ENCODE peak calls at places on chromosomes 7 and 10, in six cellular contexts. Q, E, A, H, P and M are unnamed samples. For H3K4me1, the result is how much of the 10 kb centered on the place peaks cover.

GRCh38 chr10:71433116-71433982 is 36.6 kb downstream of the CDH23 start:
- DNase-seq in Q (peak), E (peak), A (no peak), H (no peak), P (no peak), M (no peak)

GRCh38 chr7:97215556-97215955 is 98.1 kb downstream of the SDHAF3 start:
- DNase-seq in Q (no peak), E (no peak), A (no peak), H (no peak), P (no peak), M (no peak)

GRCh38 chr7:155233703-155234492 is 63.8 kb upstream of the INSIG1 start:
- DNase-seq in Q (no peak), E (no peak), A (peak), H (no peak), P (no peak), M (no peak)

GRCh38 chr7:12475362-12476063 is 71.8 kb upstream of the VWDE start:
- DNase-seq in Q (peak), E (no peak), A (no peak), H (no peak), P (no peak), M (peak)

GRCh38 chr7:594920-595620 is 75.4 kb upstream of the PDGFA start:
- DNase-seq in Q (no peak), E (no peak), A (no peak), H (no peak), P (no peak), M (no peak)

GRCh38 chr7:471866-472639 is 47.6 kb downstream of the PDGFA start:
- DNase-seq in Q (peak), E (no peak), A (peak), H (no peak), P (peak), M (peak)

GRCh38 chr10:43926875-43927406 is 278.3 kb upstream of the ZNF32 start:
- DNase-seq in Q (no peak), E (peak), A (no peak), H (no peak), P (no peak), M (no peak)

GRCh38 chr7:137873524-137873923 is 26.8 kb upstream of the DGKI start:
- DNase-seq in Q (peak), E (no peak), A (no peak), H (no peak), P (no peak), M (peak)

GRCh38 chr10:68330852-68331454 is 911 bp upstream of the HNRNPH3 start:
- DNase-seq in Q (peak), E (peak), A (no peak), H (peak), P (peak), M (peak)

GRCh38 chr7:20561908-20562307 is 53.6 kb upstream of the ABCB5 start:
- DNase-seq in Q (peak), E (no peak), A (no peak), H (no peak), P (no peak), M (no peak)

GRCh38 chr10:61283066-61283465 is 170.1 kb downstream of the TMEM26 start:
- DNase-seq in Q (no peak), E (no peak), A (no peak), H (no peak), P (no peak), M (peak)
- H3K4me1 ChIP-seq in Q (under half), E (under half), A (under half), H (under half), P (under half), M (under half)

GRCh38 chr10:130902929-130903328 is 408.6 kb downstream of the TCERG1L start:
- DNase-seq in Q (no peak), E (peak), A (no peak), H (no peak), P (no peak), M (no peak)

GRCh38 chr10:130904676-130905075 is 406.8 kb downstream of the TCERG1L start:
- DNase-seq in Q (no peak), E (peak), A (no peak), H (no peak), P (no peak), M (no peak)

GRCh38 chr10:130900441-130901160 is 410.9 kb downstream of the TCERG1L start:
- DNase-seq in Q (no peak), E (peak), A (no peak), H (no peak), P (no peak), M (no peak)

GRCh38 chr10:130901311-130902165 is 410.0 kb downstream of the TCERG1L start:
- DNase-seq in Q (no peak), E (peak), A (no peak), H (no peak), P (no peak), M (no peak)

DNA sequence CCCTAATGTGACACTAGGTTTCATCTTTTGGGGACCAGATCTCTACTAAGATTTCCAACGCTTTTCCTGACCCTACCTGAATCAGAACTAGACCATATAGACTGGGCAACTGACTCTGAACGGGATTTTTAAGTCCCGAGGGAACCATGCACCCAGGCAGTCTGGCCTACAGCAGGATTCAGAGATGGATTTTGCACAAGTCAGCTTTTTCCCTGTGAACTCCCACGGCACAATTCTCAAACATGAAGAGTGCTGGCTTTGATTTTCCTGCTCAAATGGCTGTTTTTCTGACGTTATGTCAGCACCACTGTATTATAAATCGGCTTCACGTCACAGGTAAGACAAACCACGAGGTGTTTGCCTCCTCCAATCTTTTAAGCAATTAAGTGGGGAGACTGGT is 409.1 kb downstream of the TCERG1L start:
- DNase-seq in Q (no peak), E (peak), A (no peak), H (no peak), P (no peak), M (no peak)
- H3K4me1 ChIP-seq in Q (under half), E (under half), A (under half), H (under half), P (under half), M (under half)

DNA sequence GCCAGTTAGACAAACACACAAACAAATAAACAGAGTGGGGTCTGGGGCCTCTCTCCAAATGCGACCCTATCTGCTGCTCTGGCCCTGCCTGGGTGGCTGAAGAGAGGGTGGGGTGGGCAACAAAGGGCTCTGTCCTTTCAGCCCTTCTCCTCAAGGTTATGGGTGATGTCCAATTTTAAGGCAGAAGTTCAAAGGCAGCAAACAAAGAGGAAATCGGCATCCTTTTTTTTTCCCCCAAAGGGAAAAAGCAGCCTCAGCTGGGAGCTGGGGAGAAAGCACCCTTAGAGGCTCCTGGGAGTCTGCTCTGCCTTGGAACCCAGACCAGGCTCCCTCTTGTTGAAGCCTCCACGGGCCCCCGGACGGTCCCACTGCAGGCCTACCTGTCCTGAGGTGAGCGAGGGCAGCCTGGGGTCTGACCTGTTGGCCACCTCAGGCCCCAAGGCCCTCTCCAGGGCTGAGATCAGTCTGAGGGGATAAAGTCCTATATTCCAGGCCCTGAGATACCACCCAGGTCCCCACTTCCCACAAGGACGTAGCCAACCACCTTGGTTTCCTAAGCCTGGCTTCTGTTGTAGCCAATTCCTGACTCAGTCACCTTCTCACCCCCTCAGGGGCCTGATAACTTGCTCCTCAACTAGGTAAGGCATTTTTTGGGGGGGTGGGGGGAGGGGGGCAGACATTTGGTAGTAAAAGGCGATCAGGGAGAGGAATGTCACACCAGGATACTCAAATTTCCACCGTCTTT is 4.4 kb downstream of the HOXA11 start:
- DNase-seq in Q (no peak), E (peak), A (no peak), H (no peak), P (no peak), M (no peak)
- H3K4me1 ChIP-seq in Q (under half), E (under half), A (under half), H (under half), P (under half), M (half or more)

DNA sequence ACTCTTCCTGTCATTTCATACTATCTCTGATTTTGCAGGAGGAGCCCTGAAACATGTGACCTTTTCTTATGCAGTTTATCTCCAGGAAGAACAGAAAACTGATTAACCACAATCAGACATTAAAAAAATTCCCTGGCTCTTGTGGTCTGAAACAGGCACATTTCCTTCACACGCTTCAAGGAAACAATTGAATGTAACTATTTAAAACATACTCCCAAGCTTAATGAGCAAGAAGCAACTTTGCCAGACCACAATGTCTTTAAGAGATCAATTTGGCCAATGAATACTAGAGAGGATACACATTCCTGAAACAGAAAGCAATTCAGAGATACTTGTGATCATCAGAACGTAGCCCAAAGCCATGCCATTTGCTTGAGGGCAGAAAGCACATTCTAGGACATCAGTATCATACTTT is 65.8 kb downstream of the PIP4K2A start:
- DNase-seq in Q (peak), E (no peak), A (peak), H (no peak), P (no peak), M (peak)
- H3K4me1 ChIP-seq in Q (under half), E (under half), A (under half), H (under half), P (under half), M (under half)

GRCh38 chr10:80473096-80473657 is 19.1 kb downstream of the TSPAN14 start:
- DNase-seq in Q (no peak), E (no peak), A (no peak), H (no peak), P (no peak), M (no peak)

GRCh38 chr10:80474920-80475319 is 20.8 kb downstream of the TSPAN14 start:
- DNase-seq in Q (no peak), E (no peak), A (no peak), H (no peak), P (no peak), M (no peak)

GRCh38 chr10:80472234-80473095 is 18.4 kb downstream of the TSPAN14 start:
- DNase-seq in Q (peak), E (no peak), A (peak), H (peak), P (no peak), M (peak)

GRCh38 chr10:80474597-80474910 is 20.4 kb downstream of the TSPAN14 start:
- DNase-seq in Q (no peak), E (no peak), A (no peak), H (no peak), P (no peak), M (no peak)

DNA sequence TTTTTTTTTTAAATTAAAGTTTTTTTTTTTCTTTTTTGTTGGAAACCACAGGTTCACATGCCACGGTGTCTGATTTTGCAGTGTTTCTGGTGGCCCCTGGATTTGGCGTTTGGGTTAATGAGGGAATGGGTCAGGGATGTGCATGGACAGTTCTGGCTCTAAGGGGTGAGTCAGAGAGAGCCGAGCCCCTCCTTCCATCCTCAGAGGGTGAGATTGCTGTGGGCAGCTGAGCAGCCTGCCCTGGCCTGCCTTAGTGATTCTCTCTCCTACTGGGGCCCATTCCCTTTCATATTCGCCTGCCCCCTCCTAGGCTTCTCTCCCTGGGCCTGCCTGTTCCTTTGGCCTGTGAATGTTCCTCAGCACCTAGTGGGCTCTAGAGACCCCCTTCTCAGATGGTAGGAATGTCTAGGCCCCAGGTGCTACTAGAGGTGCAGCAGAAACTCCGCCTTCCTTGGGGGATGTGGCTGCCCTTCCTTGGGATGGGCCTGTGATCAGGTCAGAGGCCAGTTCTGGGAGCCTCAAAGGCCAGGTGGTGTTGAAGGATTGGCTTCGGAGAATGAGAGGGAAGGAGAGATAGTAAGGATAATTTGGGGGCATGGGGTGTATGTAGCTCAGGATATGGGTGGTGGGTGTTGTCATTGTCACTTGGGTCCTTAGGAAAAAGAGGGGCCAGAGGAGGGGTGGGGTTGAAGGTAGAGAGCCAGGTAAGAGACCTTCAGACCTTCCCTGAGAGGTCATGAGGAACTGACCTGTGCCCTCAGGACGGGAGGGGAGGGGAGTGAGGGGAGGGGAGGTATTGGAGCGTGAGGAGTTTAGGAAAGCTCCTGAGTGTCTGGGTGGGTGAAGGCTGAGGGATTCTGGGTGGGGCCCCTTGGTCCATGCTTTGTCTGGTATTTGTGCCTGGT is 19.8 kb downstream of the TSPAN14 start:
- DNase-seq in Q (no peak), E (no peak), A (no peak), H (no peak), P (no peak), M (no peak)
- H3K4me1 ChIP-seq in Q (under half), E (under half), A (under half), H (under half), P (half or more), M (under half)

DNA sequence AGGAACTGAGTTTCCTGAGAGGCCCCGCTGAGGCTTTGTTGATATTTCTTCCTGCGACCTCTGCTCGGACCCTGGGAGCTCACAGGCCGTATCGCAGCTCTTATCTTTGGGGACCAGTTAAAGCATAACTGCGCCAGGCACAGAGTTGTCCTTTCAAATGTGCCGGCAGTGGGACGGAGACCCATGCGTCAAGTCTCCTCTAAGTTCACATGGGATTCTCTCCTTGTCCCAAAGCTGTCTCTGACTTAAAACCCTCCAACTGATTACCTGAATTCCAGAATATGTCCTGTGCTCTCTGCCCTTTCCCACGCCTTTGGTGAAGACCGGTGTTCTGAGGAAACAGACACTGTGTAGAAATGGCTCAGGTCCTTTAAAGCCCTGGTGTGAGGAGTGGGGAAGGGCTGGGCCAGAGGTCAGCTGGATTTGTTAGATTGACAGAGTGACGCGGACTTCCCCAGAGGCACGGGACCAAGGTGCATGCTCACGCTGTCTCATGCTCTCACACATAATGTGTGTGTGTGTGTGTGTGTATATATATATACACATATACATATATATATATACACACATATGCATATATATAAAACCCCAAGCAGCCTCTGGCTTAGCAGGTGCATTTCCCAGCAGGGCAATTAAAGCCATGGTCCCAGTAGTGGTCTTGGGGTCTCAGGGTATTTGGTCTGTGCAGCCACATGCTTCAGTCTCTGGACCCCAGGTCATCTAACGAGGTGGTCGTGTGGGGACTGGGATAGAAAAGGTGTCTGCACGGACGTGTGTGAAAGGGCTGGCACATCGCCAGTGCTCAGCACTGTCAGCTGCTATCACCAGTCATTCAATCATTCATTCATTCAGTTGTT is 170.0 kb downstream of the EGFR start:
- DNase-seq in Q (no peak), E (no peak), A (peak), H (no peak), P (no peak), M (no peak)
- H3K4me1 ChIP-seq in Q (under half), E (under half), A (under half), H (under half), P (under half), M (under half)

GRCh38 chr10:79053481-79054202 is 15.1 kb upstream of the ZMIZ1 start:
- DNase-seq in Q (no peak), E (no peak), A (no peak), H (no peak), P (no peak), M (no peak)
- H3K4me1 ChIP-seq in Q (under half), E (under half), A (under half), H (under half), P (under half), M (under half)

DNA sequence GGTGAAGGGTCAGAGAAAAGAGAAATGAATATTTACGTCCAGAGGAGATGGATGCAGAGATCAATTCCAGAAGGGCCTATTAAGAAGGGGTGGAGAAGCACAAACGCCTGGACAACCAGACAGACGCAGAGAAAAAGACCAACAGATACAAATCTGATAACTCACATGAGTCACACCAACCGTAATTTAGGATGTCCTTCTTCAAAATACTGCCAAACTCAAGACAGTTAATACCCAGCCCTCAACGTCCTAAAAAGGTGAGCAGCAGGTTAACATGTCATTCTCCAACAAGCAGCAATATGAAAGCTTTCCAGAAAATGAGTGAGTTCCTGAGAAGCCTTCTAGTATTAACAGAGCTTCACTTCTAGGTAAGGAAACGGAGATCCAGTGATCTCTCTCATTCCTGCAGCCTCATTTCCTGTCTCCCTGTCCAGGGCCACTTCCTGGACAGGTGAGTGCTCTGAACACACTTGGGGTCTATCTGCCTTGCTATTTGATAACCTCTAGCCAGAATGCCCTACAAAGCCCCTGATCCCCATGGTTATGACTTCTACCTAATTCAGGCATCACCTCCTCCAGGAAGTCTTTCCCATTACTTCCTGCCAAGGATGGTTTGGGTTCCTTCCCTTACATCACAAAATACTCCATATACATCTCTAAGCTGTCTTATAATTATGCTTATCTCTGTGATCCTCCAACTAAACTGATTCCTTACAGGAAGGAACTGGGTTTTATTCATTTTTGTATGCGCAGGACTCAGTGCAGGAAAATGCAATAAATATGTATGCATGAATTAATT is 41.6 kb downstream of the PIP4K2A start:
- DNase-seq in Q (no peak), E (no peak), A (no peak), H (no peak), P (no peak), M (no peak)
- H3K4me1 ChIP-seq in Q (under half), E (under half), A (under half), H (under half), P (under half), M (under half)